ENCODE peak calls at places on chromosomes 13 and 19, in seven cellular contexts. One of them, this sample, is unnamed.

GRCh38 chr19:44891016-44891882 is at the start of gene TOMM40:
- DNase-seq in neuronal stem cell: no peak
- DNase-seq in activated CD4-positive, alpha-beta T cell treated with anti-CD3 and anti-CD28 coated beads, Interleukin-2, amount 50 U/mL, for 1 hour: no peak
- DNase-seq in SK-MEL-5: peak
- DNase-seq in adrenal gland: no peak
- DNase-seq in germinal center: no peak
- DNase-seq in AG04449: no peak
- DNase-seq in this sample: no peak

GRCh38 chr19:3697671-3698385 is 2.4 kb downstream of the PIP5K1C start:
- DNase-seq in neuronal stem cell: no peak
- DNase-seq in activated CD4-positive, alpha-beta T cell treated with anti-CD3 and anti-CD28 coated beads, Interleukin-2, amount 50 U/mL, for 1 hour: no peak
- DNase-seq in SK-MEL-5: no peak
- DNase-seq in adrenal gland: no peak
- DNase-seq in germinal center: no peak
- DNase-seq in AG04449: no peak
- DNase-seq in this sample: no peak

GRCh38 chr19:55400281-55401087 is 7.1 kb downstream of the UBE2S start:
- DNase-seq in neuronal stem cell: no peak
- DNase-seq in activated CD4-positive, alpha-beta T cell treated with anti-CD3 and anti-CD28 coated beads, Interleukin-2, amount 50 U/mL, for 1 hour: no peak
- DNase-seq in SK-MEL-5: no peak
- DNase-seq in adrenal gland: no peak
- DNase-seq in germinal center: no peak
- DNase-seq in AG04449: no peak
- DNase-seq in this sample: no peak

GRCh38 chr19:46404039-46404883 is 9.1 kb downstream of the CCDC8 start:
- DNase-seq in neuronal stem cell: no peak
- DNase-seq in activated CD4-positive, alpha-beta T cell treated with anti-CD3 and anti-CD28 coated beads, Interleukin-2, amount 50 U/mL, for 1 hour: no peak
- DNase-seq in SK-MEL-5: no peak
- DNase-seq in adrenal gland: peak
- DNase-seq in germinal center: no peak
- DNase-seq in AG04449: no peak
- DNase-seq in this sample: peak

GRCh38 chr13:48160879-48161278 is 66.0 kb upstream of the MED4 start:
- DNase-seq in neuronal stem cell: no peak
- DNase-seq in activated CD4-positive, alpha-beta T cell treated with anti-CD3 and anti-CD28 coated beads, Interleukin-2, amount 50 U/mL, for 1 hour: no peak
- DNase-seq in SK-MEL-5: no peak
- DNase-seq in adrenal gland: no peak
- DNase-seq in germinal center: no peak
- DNase-seq in AG04449: no peak
- DNase-seq in this sample: peak

GRCh38 chr19:5918463-5919079 is 4.5 kb downstream of the CAPS start:
- DNase-seq in neuronal stem cell: no peak
- DNase-seq in activated CD4-positive, alpha-beta T cell treated with anti-CD3 and anti-CD28 coated beads, Interleukin-2, amount 50 U/mL, for 1 hour: no peak
- DNase-seq in SK-MEL-5: no peak
- DNase-seq in adrenal gland: no peak
- DNase-seq in germinal center: no peak
- DNase-seq in AG04449: no peak
- DNase-seq in this sample: no peak

GRCh38 chr19:11420894-11421606 is 1.9 kb upstream of the RGL3 start:
- DNase-seq in neuronal stem cell: no peak
- DNase-seq in activated CD4-positive, alpha-beta T cell treated with anti-CD3 and anti-CD28 coated beads, Interleukin-2, amount 50 U/mL, for 1 hour: no peak
- DNase-seq in SK-MEL-5: no peak
- DNase-seq in adrenal gland: no peak
- DNase-seq in germinal center: peak
- DNase-seq in AG04449: no peak
- DNase-seq in this sample: peak

GRCh38 chr19:43780706-43781525 is at the start of gene KCNN4:
- DNase-seq in neuronal stem cell: no peak
- DNase-seq in activated CD4-positive, alpha-beta T cell treated with anti-CD3 and anti-CD28 coated beads, Interleukin-2, amount 50 U/mL, for 1 hour: peak
- DNase-seq in SK-MEL-5: no peak
- DNase-seq in adrenal gland: no peak
- DNase-seq in germinal center: peak
- DNase-seq in AG04449: no peak
- DNase-seq in this sample: no peak

GRCh38 chr19:3073159-3073563 is 10.9 kb upstream of the TLE5 start:
- DNase-seq in neuronal stem cell: no peak
- DNase-seq in activated CD4-positive, alpha-beta T cell treated with anti-CD3 and anti-CD28 coated beads, Interleukin-2, amount 50 U/mL, for 1 hour: no peak
- DNase-seq in SK-MEL-5: peak
- DNase-seq in adrenal gland: no peak
- DNase-seq in germinal center: no peak
- DNase-seq in AG04449: no peak
- DNase-seq in this sample: no peak

GRCh38 chr13:110173247-110173818 is 133.6 kb downstream of the COL4A1 start:
- DNase-seq in neuronal stem cell: no peak
- DNase-seq in activated CD4-positive, alpha-beta T cell treated with anti-CD3 and anti-CD28 coated beads, Interleukin-2, amount 50 U/mL, for 1 hour: no peak
- DNase-seq in SK-MEL-5: no peak
- DNase-seq in adrenal gland: no peak
- DNase-seq in germinal center: no peak
- DNase-seq in AG04449: no peak
- DNase-seq in this sample: no peak

GRCh38 chr13:18944501-18945068 is 237.0 kb downstream of the TUBA3C start:
- DNase-seq in neuronal stem cell: no peak
- DNase-seq in activated CD4-positive, alpha-beta T cell treated with anti-CD3 and anti-CD28 coated beads, Interleukin-2, amount 50 U/mL, for 1 hour: no peak
- DNase-seq in SK-MEL-5: no peak
- DNase-seq in adrenal gland: no peak
- DNase-seq in germinal center: no peak
- DNase-seq in AG04449: no peak
- DNase-seq in this sample: no peak

GRCh38 chr13:112887151-112887550 is 81.9 kb upstream of the MCF2L start:
- DNase-seq in neuronal stem cell: no peak
- DNase-seq in activated CD4-positive, alpha-beta T cell treated with anti-CD3 and anti-CD28 coated beads, Interleukin-2, amount 50 U/mL, for 1 hour: no peak
- DNase-seq in SK-MEL-5: no peak
- DNase-seq in adrenal gland: no peak
- DNase-seq in germinal center: no peak
- DNase-seq in AG04449: no peak
- DNase-seq in this sample: no peak

GRCh38 chr13:39317284-39317683 is 279.0 kb downstream of the NHLRC3 start:
- DNase-seq in neuronal stem cell: no peak
- DNase-seq in activated CD4-positive, alpha-beta T cell treated with anti-CD3 and anti-CD28 coated beads, Interleukin-2, amount 50 U/mL, for 1 hour: no peak
- DNase-seq in SK-MEL-5: no peak
- DNase-seq in adrenal gland: peak
- DNase-seq in germinal center: no peak
- DNase-seq in AG04449: no peak
- DNase-seq in this sample: peak

GRCh38 chr19:49552749-49553148 is 24.9 kb downstream of the RCN3 start:
- DNase-seq in neuronal stem cell: no peak
- DNase-seq in activated CD4-positive, alpha-beta T cell treated with anti-CD3 and anti-CD28 coated beads, Interleukin-2, amount 50 U/mL, for 1 hour: peak
- DNase-seq in SK-MEL-5: no peak
- DNase-seq in adrenal gland: no peak
- DNase-seq in germinal center: no peak
- DNase-seq in AG04449: no peak
- DNase-seq in this sample: no peak

GRCh38 chr19:53511933-53512374 is 26.0 kb upstream of the ZNF331 start:
- DNase-seq in neuronal stem cell: peak
- DNase-seq in activated CD4-positive, alpha-beta T cell treated with anti-CD3 and anti-CD28 coated beads, Interleukin-2, amount 50 U/mL, for 1 hour: peak
- DNase-seq in SK-MEL-5: peak
- DNase-seq in adrenal gland: peak
- DNase-seq in germinal center: peak
- DNase-seq in AG04449: no peak
- DNase-seq in this sample: peak

GRCh38 chr19:42555317-42555716 is 27.0 kb upstream of the CEACAM1 start:
- DNase-seq in neuronal stem cell: no peak
- DNase-seq in activated CD4-positive, alpha-beta T cell treated with anti-CD3 and anti-CD28 coated beads, Interleukin-2, amount 50 U/mL, for 1 hour: no peak
- DNase-seq in SK-MEL-5: no peak
- DNase-seq in adrenal gland: no peak
- DNase-seq in germinal center: no peak
- DNase-seq in AG04449: no peak
- DNase-seq in this sample: peak

GRCh38 chr19:947707-948533 is 22.1 kb downstream of the ARID3A start:
- DNase-seq in neuronal stem cell: no peak
- DNase-seq in activated CD4-positive, alpha-beta T cell treated with anti-CD3 and anti-CD28 coated beads, Interleukin-2, amount 50 U/mL, for 1 hour: no peak
- DNase-seq in SK-MEL-5: no peak
- DNase-seq in adrenal gland: peak
- DNase-seq in germinal center: peak
- DNase-seq in AG04449: no peak
- DNase-seq in this sample: peak

GRCh38 chr13:82480415-82480814 is 1401.9 kb downstream of the SLITRK1 start:
- DNase-seq in neuronal stem cell: no peak
- DNase-seq in activated CD4-positive, alpha-beta T cell treated with anti-CD3 and anti-CD28 coated beads, Interleukin-2, amount 50 U/mL, for 1 hour: no peak
- DNase-seq in SK-MEL-5: peak
- DNase-seq in adrenal gland: no peak
- DNase-seq in germinal center: no peak
- DNase-seq in AG04449: no peak
- DNase-seq in this sample: no peak

GRCh38 chr19:5057860-5058259 is 88.9 kb downstream of the KDM4B start:
- DNase-seq in neuronal stem cell: no peak
- DNase-seq in activated CD4-positive, alpha-beta T cell treated with anti-CD3 and anti-CD28 coated beads, Interleukin-2, amount 50 U/mL, for 1 hour: no peak
- DNase-seq in SK-MEL-5: peak
- DNase-seq in adrenal gland: no peak
- DNase-seq in germinal center: peak
- DNase-seq in AG04449: no peak
- DNase-seq in this sample: no peak

GRCh38 chr13:50408068-50408467 is 392.8 kb downstream of the KCNRG start:
- DNase-seq in neuronal stem cell: no peak
- DNase-seq in activated CD4-positive, alpha-beta T cell treated with anti-CD3 and anti-CD28 coated beads, Interleukin-2, amount 50 U/mL, for 1 hour: no peak
- DNase-seq in SK-MEL-5: no peak
- DNase-seq in adrenal gland: no peak
- DNase-seq in germinal center: no peak
- DNase-seq in AG04449: no peak
- DNase-seq in this sample: no peak

GRCh38 chr19:46839752-46840151 is 10.9 kb downstream of the AP2S1 start:
- DNase-seq in neuronal stem cell: no peak
- DNase-seq in activated CD4-positive, alpha-beta T cell treated with anti-CD3 and anti-CD28 coated beads, Interleukin-2, amount 50 U/mL, for 1 hour: no peak
- DNase-seq in SK-MEL-5: no peak
- DNase-seq in adrenal gland: peak
- DNase-seq in germinal center: no peak
- DNase-seq in AG04449: no peak
- DNase-seq in this sample: no peak

GRCh38 chr19:45499196-45500180 is 1.2 kb downstream of the PPM1N start:
- DNase-seq in neuronal stem cell: peak
- DNase-seq in activated CD4-positive, alpha-beta T cell treated with anti-CD3 and anti-CD28 coated beads, Interleukin-2, amount 50 U/mL, for 1 hour: peak
- DNase-seq in SK-MEL-5: peak
- DNase-seq in adrenal gland: no peak
- DNase-seq in germinal center: peak
- DNase-seq in AG04449: no peak
- DNase-seq in this sample: no peak

GRCh38 chr19:49641688-49642487 is at the start of gene SCAF1:
- DNase-seq in neuronal stem cell: peak
- DNase-seq in activated CD4-positive, alpha-beta T cell treated with anti-CD3 and anti-CD28 coated beads, Interleukin-2, amount 50 U/mL, for 1 hour: peak
- DNase-seq in SK-MEL-5: peak
- DNase-seq in adrenal gland: peak
- DNase-seq in germinal center: peak
- DNase-seq in AG04449: peak
- DNase-seq in this sample: peak

GRCh38 chr19:55069137-55069858 is 6.3 kb upstream of the RDH13 start:
- DNase-seq in neuronal stem cell: no peak
- DNase-seq in activated CD4-positive, alpha-beta T cell treated with anti-CD3 and anti-CD28 coated beads, Interleukin-2, amount 50 U/mL, for 1 hour: no peak
- DNase-seq in SK-MEL-5: no peak
- DNase-seq in adrenal gland: no peak
- DNase-seq in germinal center: no peak
- DNase-seq in AG04449: no peak
- DNase-seq in this sample: no peak

GRCh38 chr19:21483589-21484170 is 21.7 kb upstream of the ZNF429 start:
- DNase-seq in neuronal stem cell: no peak
- DNase-seq in activated CD4-positive, alpha-beta T cell treated with anti-CD3 and anti-CD28 coated beads, Interleukin-2, amount 50 U/mL, for 1 hour: peak
- DNase-seq in SK-MEL-5: no peak
- DNase-seq in adrenal gland: peak
- DNase-seq in germinal center: peak
- DNase-seq in AG04449: no peak
- DNase-seq in this sample: peak

GRCh38 chr19:46732966-46733692 is 12.7 kb upstream of the FKRP start:
- DNase-seq in neuronal stem cell: no peak
- DNase-seq in activated CD4-positive, alpha-beta T cell treated with anti-CD3 and anti-CD28 coated beads, Interleukin-2, amount 50 U/mL, for 1 hour: no peak
- DNase-seq in SK-MEL-5: no peak
- DNase-seq in adrenal gland: no peak
- DNase-seq in germinal center: no peak
- DNase-seq in AG04449: no peak
- DNase-seq in this sample: no peak

GRCh38 chr19:38697641-38698071 is 46.6 kb downstream of the CAPN12 start:
- DNase-seq in neuronal stem cell: no peak
- DNase-seq in activated CD4-positive, alpha-beta T cell treated with anti-CD3 and anti-CD28 coated beads, Interleukin-2, amount 50 U/mL, for 1 hour: no peak
- DNase-seq in SK-MEL-5: no peak
- DNase-seq in adrenal gland: no peak
- DNase-seq in germinal center: no peak
- DNase-seq in AG04449: no peak
- DNase-seq in this sample: no peak

GRCh38 chr19:6861683-6862286 is 25.6 kb upstream of the ADGRE1 start:
- DNase-seq in neuronal stem cell: no peak
- DNase-seq in activated CD4-positive, alpha-beta T cell treated with anti-CD3 and anti-CD28 coated beads, Interleukin-2, amount 50 U/mL, for 1 hour: no peak
- DNase-seq in SK-MEL-5: no peak
- DNase-seq in adrenal gland: no peak
- DNase-seq in germinal center: no peak
- DNase-seq in AG04449: no peak
- DNase-seq in this sample: no peak

GRCh38 chr13:39052944-39053343 is 14.7 kb downstream of the NHLRC3 start:
- DNase-seq in neuronal stem cell: no peak
- DNase-seq in activated CD4-positive, alpha-beta T cell treated with anti-CD3 and anti-CD28 coated beads, Interleukin-2, amount 50 U/mL, for 1 hour: no peak
- DNase-seq in SK-MEL-5: no peak
- DNase-seq in adrenal gland: no peak
- DNase-seq in germinal center: no peak
- DNase-seq in AG04449: no peak
- DNase-seq in this sample: no peak

GRCh38 chr19:39631178-39631577 is 24.5 kb upstream of the LGALS16 start:
- DNase-seq in neuronal stem cell: no peak
- DNase-seq in activated CD4-positive, alpha-beta T cell treated with anti-CD3 and anti-CD28 coated beads, Interleukin-2, amount 50 U/mL, for 1 hour: no peak
- DNase-seq in SK-MEL-5: no peak
- DNase-seq in adrenal gland: no peak
- DNase-seq in germinal center: no peak
- DNase-seq in AG04449: no peak
- DNase-seq in this sample: no peak

This sample was measured in heart right ventricle.